ENCODE peak calls at places on chromosomes 6 and 20, in five cellular contexts. W is mammary epithelial cell, N is IMR-90, L is colonic mucosa, E is DND-41. Y is an unnamed sample.

GRCh38 chr20:58908216-58908615 is 55.7 kb downstream of the GNAS start:
- DNase-seq in W (no peak), N (no peak), E (no peak), L (no peak), Y (no peak)

GRCh38 chr6:71412559-71412958 is 123.9 kb downstream of the OGFRL1 start:
- DNase-seq in W (no peak), N (peak), E (no peak), L (no peak), Y (no peak)

GRCh38 chr6:127102299-127102698 is 16.2 kb upstream of the RSPO3 start:
- DNase-seq in N (peak), W (peak), E (no peak), L (no peak), Y (no peak)

GRCh38 chr6:88763160-88763559 is 200.3 kb downstream of the RNGTT start:
- DNase-seq in W (no peak), L (no peak), E (no peak), N (peak), Y (no peak)

GRCh38 chr6:106927531-106928398 is 46.8 kb downstream of the CD24 start:
- DNase-seq in W (peak), N (peak), E (peak), L (peak), Y (no peak)

GRCh38 chr6:163414117-163414366 is 476 bp upstream of the QKI start:
- DNase-seq in L (no peak), E (no peak), W (no peak), N (no peak), Y (no peak)

GRCh38 chr20:24896984-24897383 is 52.1 kb upstream of the CST7 start:
- DNase-seq in N (no peak), L (no peak), W (no peak), E (no peak), Y (no peak)

GRCh38 chr6:63573899-63574553 is 1.7 kb downstream of the LOC128125822 start:
- DNase-seq in E (peak), L (peak), W (peak), N (peak), Y (no peak)

GRCh38 chr6:127192911-127193503 is 73.7 kb upstream of the RNF146 start:
- DNase-seq in L (no peak), W (peak), N (peak), E (no peak), Y (no peak)

GRCh38 chr6:75850026-75850385 is 101.0 kb downstream of the MYO6 start:
- DNase-seq in W (no peak), L (no peak), E (no peak), N (no peak), Y (no peak)

GRCh38 chr20:64223526-64224067 is 32.0 kb upstream of the PCMTD2 start:
- DNase-seq in N (peak), E (no peak), W (no peak), L (no peak), Y (no peak)

GRCh38 chr20:37360515-37361115 is 14.7 kb downstream of the SRC start:
- DNase-seq in W (no peak), L (no peak), N (no peak), E (no peak), Y (no peak)

GRCh38 chr6:13338038-13338437 is 9.7 kb upstream of the TBC1D7 start:
- DNase-seq in W (no peak), N (no peak), E (no peak), L (no peak), Y (no peak)

DNA sequence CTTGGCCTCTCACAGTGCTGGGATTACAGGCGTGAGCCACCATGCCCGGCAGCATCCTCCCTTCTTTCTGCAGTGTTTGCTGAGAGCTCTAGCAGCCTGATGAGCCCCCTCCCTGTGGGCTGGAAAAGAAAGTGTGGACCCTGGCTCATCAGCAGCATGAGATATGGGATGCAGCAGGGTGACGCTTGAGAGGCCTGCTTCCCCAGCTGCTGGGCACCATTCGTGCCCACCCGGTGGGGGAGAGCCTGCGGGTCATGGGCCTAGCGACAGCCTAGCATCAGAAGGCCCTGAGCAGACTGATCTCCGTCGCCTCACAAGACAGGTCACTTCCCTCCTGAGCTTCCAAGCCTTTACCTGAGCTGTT is 16.0 kb upstream of the CCDC167 start:
- DNase-seq in N (no peak), L (no peak), E (no peak), W (no peak), Y (no peak)
- H3K9ac ChIP-seq in N (no peak), L (no peak), E (peak), W (no peak), Y (no peak)

GRCh38 chr6:113530769-113531168 is 326.4 kb upstream of the MARCKS start:
- DNase-seq in N (peak), E (no peak), L (no peak), W (peak), Y (no peak)
- H3K9ac ChIP-seq in N (no peak), E (no peak), L (no peak), W (no peak), Y (no peak)

GRCh38 chr6:87736809-87737540 is 34.9 kb upstream of the AKIRIN2 start:
- DNase-seq in W (peak), N (no peak), E (no peak), L (no peak), Y (no peak)

GRCh38 chr6:87730310-87730709 is 28.3 kb upstream of the AKIRIN2 start:
- DNase-seq in L (peak), W (peak), E (no peak), N (peak), Y (no peak)

GRCh38 chr6:87731080-87731479 is 29.0 kb upstream of the AKIRIN2 start:
- DNase-seq in N (no peak), W (no peak), L (no peak), E (no peak), Y (no peak)

GRCh38 chr6:87728706-87729105 is 26.7 kb upstream of the AKIRIN2 start:
- DNase-seq in W (no peak), L (no peak), N (no peak), E (no peak), Y (no peak)

GRCh38 chr6:87731818-87732661 is 30.0 kb upstream of the AKIRIN2 start:
- DNase-seq in N (peak), L (peak), E (peak), W (peak), Y (peak)
- H3K9ac ChIP-seq in N (no peak), L (no peak), E (no peak), W (peak), Y (no peak)

GRCh38 chr20:33662172-33662571 is at the start of gene C20orf144:
- DNase-seq in E (no peak), L (no peak), W (no peak), N (no peak), Y (peak)
- H3K9ac ChIP-seq in E (peak), L (peak), W (peak), N (peak), Y (peak)

GRCh38 chr6:158654498-158654897 is 4.6 kb downstream of the SYTL3 start:
- DNase-seq in L (peak), E (no peak), W (peak), N (peak), Y (peak)

GRCh38 chr6:158654960-158655485 is 5.2 kb downstream of the SYTL3 start:
- DNase-seq in L (peak), E (no peak), N (peak), W (no peak), Y (peak)

GRCh38 chr6:158649289-158650143 is at the start of gene SYTL3:
- DNase-seq in E (peak), N (peak), W (peak), L (peak), Y (peak)

GRCh38 chr6:158655569-158656450 is 6.0 kb downstream of the SYTL3 start:
- DNase-seq in N (peak), E (no peak), L (no peak), W (no peak), Y (peak)

GRCh38 chr6:158653577-158654354 is 3.9 kb downstream of the SYTL3 start:
- DNase-seq in W (no peak), N (peak), E (peak), L (peak), Y (peak)
- H3K9ac ChIP-seq in W (no peak), N (no peak), E (no peak), L (no peak), Y (no peak)

DNA sequence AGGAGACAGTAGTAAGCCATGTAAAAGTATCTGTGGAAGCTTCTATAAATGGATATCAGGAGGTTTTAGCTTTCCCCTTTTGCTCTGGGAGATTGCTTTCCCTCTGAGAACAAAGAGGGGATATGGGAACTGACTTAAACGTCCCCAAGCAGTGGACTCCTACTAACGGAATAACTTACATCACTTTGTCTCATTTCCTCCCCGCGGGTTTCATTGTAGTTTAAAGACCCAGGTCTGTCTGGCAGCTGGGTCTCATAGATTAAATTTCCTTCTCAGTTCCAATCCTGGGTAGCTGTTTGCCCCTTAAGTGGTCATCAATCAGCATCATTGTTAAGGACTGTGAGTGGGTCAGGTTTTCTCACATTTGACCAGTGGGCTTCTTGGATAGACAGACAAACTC is 68.7 kb downstream of the PLAGL1 start:
- DNase-seq in L (no peak), W (no peak), E (no peak), N (no peak), Y (no peak)
- H3K9ac ChIP-seq in L (no peak), W (no peak), E (no peak), N (no peak), Y (no peak)

Y was measured in kidney.